ENCODE peak calls at places on chromosomes 7 and 10, in seven cellular contexts. E is BJ; S is activated B cell treated with CpG ODN at 0.5 μM for 24 hours; J is spleen; H is head of caudate nucleus; D is NCI-H1092 treated with DMSO at 0.1 percent for 48 hours; V is CD8-positive, alpha-beta T cell. Z is an unnamed sample.

GRCh38 chr10:87715727-87716670 is 56.3 kb downstream of the PAPSS2 start:
- DNase-seq in E (no peak), S (no peak), J (no peak), H (no peak), D (no peak), V (no peak), Z (no peak)

GRCh38 chr7:155746188-155746587 is 66.1 kb downstream of the SHH start:
- DNase-seq in E (no peak), S (no peak), J (no peak), H (no peak), D (no peak), V (no peak), Z (no peak)

GRCh38 chr10:101052285-101052684 is 9.5 kb upstream of the KAZALD1 start:
- DNase-seq in E (no peak), S (no peak), J (peak; percentile 28), H (no peak), D (no peak), V (no peak), Z (no peak)

GRCh38 chr7:155455132-155455693 is 2.7 kb upstream of the EN2 start:
- DNase-seq in E (no peak), S (no peak), J (peak; percentile 36), H (no peak), D (no peak), V (no peak), Z (no peak)

GRCh38 chr7:157440346-157441022 is 103.7 kb downstream of the DNAJB6 start:
- DNase-seq in E (no peak), S (no peak), J (peak; percentile 49), H (no peak), D (no peak), V (no peak), Z (no peak)

GRCh38 chr7:30771859-30772429 is 727 bp downstream of the MINDY4 start:
- DNase-seq in E (no peak), S (no peak), J (no peak), H (no peak), D (peak; percentile 24), V (no peak), Z (no peak)

GRCh38 chr7:149772821-149773425 is 465 bp downstream of the ZNF467 start:
- DNase-seq in E (no peak), S (peak; percentile 40), J (peak; percentile 91), H (peak; percentile 60), D (no peak), V (no peak), Z (no peak)

GRCh38 chr10:78846770-78847169 is 222.0 kb upstream of the ZMIZ1 start:
- DNase-seq in E (no peak), S (no peak), J (no peak), H (peak; percentile 79), D (peak; percentile 23), V (no peak), Z (no peak)

GRCh38 chr10:62433181-62433692 is 59.1 kb downstream of the ZNF365 start:
- DNase-seq in E (peak; percentile 99), S (no peak), J (no peak), H (peak; percentile 46), D (no peak), V (no peak), Z (peak; percentile 76)

GRCh38 chr10:114095676-114096331 is 52.1 kb downstream of the ADRB1 start:
- DNase-seq in E (no peak), S (no peak), J (no peak), H (no peak), D (no peak), V (no peak), Z (no peak)

GRCh38 chr10:108410231-108410630 is 1245.7 kb upstream of the SORCS1 start:
- DNase-seq in E (no peak), S (no peak), J (no peak), H (no peak), D (no peak), V (no peak), Z (no peak)

GRCh38 chr10:56605043-56605442 is 244.0 kb upstream of the ZWINT start:
- DNase-seq in E (no peak), S (no peak), J (no peak), H (peak; percentile 36), D (no peak), V (no peak), Z (no peak)

GRCh38 chr7:32212321-32212720 is 142.1 kb upstream of the PDE1C start:
- DNase-seq in E (no peak), S (no peak), J (no peak), H (no peak), D (no peak), V (no peak), Z (no peak)

GRCh38 chr10:9222917-9223316 is 1168.4 kb downstream of the GATA3 start:
- DNase-seq in E (no peak), S (no peak), J (no peak), H (no peak), D (no peak), V (no peak), Z (no peak)

GRCh38 chr7:39623312-39624201 is at the start of gene RALA:
- DNase-seq in E (peak; percentile 71), S (peak; percentile 84), J (peak; percentile 98), H (peak; percentile 97), D (peak; percentile 93), V (peak; percentile 85), Z (peak; percentile 85)

GRCh38 chr7:156461881-156462665 is 178.5 kb upstream of the RNF32 start:
- DNase-seq in E (no peak), S (no peak), J (no peak), H (no peak), D (no peak), V (no peak), Z (no peak)

GRCh38 chr7:135976312-135977019 is 693 bp downstream of the MTPN start:
- DNase-seq in E (no peak), S (no peak), J (peak; percentile 76), H (peak; percentile 24), D (peak; percentile 55), V (no peak), Z (no peak)

GRCh38 chr10:5805680-5806079 is 7.6 kb downstream of the GDI2 start:
- DNase-seq in E (no peak), S (no peak), J (no peak), H (no peak), D (no peak), V (no peak), Z (no peak)

GRCh38 chr7:118794419-118794818 is 569.9 kb downstream of the ANKRD7 start:
- DNase-seq in E (no peak), S (no peak), J (no peak), H (no peak), D (no peak), V (no peak), Z (no peak)

GRCh38 chr7:2915023-2915422 is 70.9 kb upstream of the GNA12 start:
- DNase-seq in E (no peak), S (no peak), J (no peak), H (no peak), D (no peak), V (no peak), Z (no peak)

GRCh38 chr7:55078465-55079372 is 59.9 kb downstream of the EGFR start:
- DNase-seq in E (no peak), S (no peak), J (no peak), H (peak; percentile 74), D (no peak), V (no peak), Z (no peak)

Z was measured in AG04450.